ENCODE peak calls at places on chromosomes 2 and 18, in five cellular contexts. N, Q, C, X and Y are unnamed samples.

GRCh38 chr2:58900664-58901063 is 659.5 kb upstream of the FANCL start:
- DNase-seq in Q (peak; percentile 26), C (no peak), X (no peak), N (no peak), Y (no peak)

GRCh38 chr2:168120310-168120709 is 127.1 kb downstream of the STK39 start:
- DNase-seq in N (no peak), Q (no peak), C (no peak), X (no peak), Y (no peak)

GRCh38 chr18:31512203-31512764 is 14.3 kb downstream of the DSG2 start:
- DNase-seq in X (no peak), Q (peak; percentile 87), C (peak; percentile 98), N (no peak), Y (peak; percentile 87)

GRCh38 chr2:128685841-128686497 is 367.3 kb upstream of the HS6ST1 start:
- DNase-seq in Q (no peak), X (no peak), N (peak; percentile 36), C (no peak), Y (no peak)

GRCh38 chr2:88590998-88591613 is 36.2 kb downstream of the EIF2AK3 start:
- DNase-seq in Q (peak; percentile 85), C (peak; percentile 69), X (peak; percentile 55), N (no peak), Y (peak; percentile 73)

GRCh38 chr18:26293982-26294381 is 67.7 kb downstream of the TAF4B start:
- DNase-seq in C (no peak), N (no peak), Q (no peak), X (no peak), Y (no peak)

GRCh38 chr2:188158337-188159100 is 133.2 kb upstream of the GULP1 start:
- DNase-seq in Q (peak; percentile 16), X (no peak), C (peak; percentile 48), N (no peak), Y (peak; percentile 2)

GRCh38 chr18:70291295-70291574 is 2.4 kb downstream of the SOCS6 start:
- DNase-seq in N (no peak), Q (no peak), X (no peak), C (no peak), Y (no peak)

GRCh38 chr18:59908790-59909189 is 9.0 kb downstream of the PMAIP1 start:
- DNase-seq in C (peak; percentile 70), N (no peak), Q (peak; percentile 78), X (no peak), Y (no peak)

DNA sequence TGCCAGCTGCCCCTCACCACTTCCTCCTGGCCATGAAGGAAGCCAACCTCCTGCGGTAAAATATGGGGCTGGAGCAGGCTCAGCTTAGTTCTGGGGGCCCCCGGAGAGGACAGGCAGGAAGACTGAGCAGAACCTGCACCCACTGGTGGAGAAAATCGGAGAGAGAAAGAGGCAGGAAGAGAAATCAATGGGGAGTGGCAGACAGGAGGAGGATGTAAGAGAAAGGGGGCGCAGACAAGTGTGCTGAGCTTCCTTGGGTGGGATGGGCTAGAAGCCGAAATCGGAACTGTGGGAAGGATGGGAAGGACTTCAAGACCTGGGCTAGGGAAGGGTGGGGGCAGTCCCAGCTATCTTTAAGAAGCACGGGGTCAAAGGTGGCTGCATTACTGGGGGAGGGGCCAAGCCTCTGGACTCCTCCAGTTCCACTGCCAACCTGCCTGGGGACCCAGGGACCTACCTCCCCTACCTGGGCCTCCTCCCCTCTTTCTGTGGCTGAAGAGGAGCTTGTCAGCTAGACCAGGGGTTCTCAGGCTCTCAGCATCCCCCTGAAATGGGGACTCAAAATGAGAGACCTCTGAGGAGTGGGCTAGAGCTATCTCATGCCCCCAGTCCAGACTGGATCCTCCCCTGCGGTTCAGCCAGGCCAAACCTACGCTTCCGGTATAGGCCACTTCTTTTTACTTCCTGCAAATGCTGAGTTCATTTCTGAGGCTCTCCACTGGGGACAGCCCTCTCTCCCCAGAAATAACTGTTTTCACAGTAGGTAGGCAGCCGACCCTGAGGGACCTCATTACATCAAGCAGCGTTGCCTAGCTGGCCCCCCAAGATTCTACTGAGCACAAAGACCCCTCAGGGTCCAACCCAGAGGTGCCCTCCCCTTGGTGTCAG is 33.6 kb upstream of the B3GNT7 start:
- DNase-seq in Q (no peak), C (no peak), X (no peak), N (no peak), Y (no peak)
- TF ChIP-seq CTCF in Q (no peak), C (no peak), X (no peak), N (no peak), Y (no peak)

GRCh38 chr2:230217424-230217823 is 2.4 kb downstream of the SP110 start:
- DNase-seq in Q (no peak), C (no peak), X (no peak), N (no peak), Y (no peak)
- TF ChIP-seq CTCF in Q (no peak), C (no peak), X (no peak), N (no peak), Y (no peak)

GRCh38 chr18:36709315-36709714 is 119.5 kb downstream of the TPGS2 start:
- DNase-seq in X (no peak), N (no peak), Q (no peak), C (no peak), Y (no peak)
- TF ChIP-seq CTCF in X (no peak), N (no peak), Q (no peak), C (no peak), Y (no peak)

DNA sequence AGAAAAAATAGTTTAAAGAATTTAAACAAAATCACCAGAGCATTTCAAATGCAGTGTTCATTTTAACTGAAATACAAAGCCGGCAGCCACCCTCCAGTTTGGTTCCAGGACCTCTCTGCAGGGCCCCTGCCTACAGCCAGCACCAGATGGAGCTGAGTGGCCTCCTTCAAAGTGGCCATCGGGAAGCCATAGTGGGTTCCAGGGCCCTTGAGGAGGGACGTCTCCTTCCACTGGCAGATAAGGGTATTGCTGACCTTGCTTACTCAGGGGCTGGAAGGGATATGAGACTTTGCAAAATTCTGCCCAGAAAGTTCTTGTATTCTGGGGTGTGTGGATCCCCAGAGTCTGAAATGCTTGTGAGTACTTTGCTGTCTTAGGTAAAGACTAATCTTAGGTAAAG is 205.2 kb upstream of the APCDD1 start:
- DNase-seq in C (no peak), Q (no peak), N (no peak), X (no peak), Y (no peak)
- TF ChIP-seq CTCF in C (no peak), Q (no peak), N (no peak), X (no peak), Y (no peak)

GRCh38 chr2:224286923-224287322 is 115.0 kb downstream of the FAM124B start:
- DNase-seq in C (no peak), N (no peak), X (no peak), Q (no peak), Y (no peak)
- TF ChIP-seq CTCF in C (no peak), N (no peak), X (no peak), Q (no peak), Y (no peak)

GRCh38 chr2:22209545-22209944 is 1085.8 kb downstream of the TDRD15 start:
- DNase-seq in C (no peak), Q (no peak), N (no peak), X (no peak), Y (no peak)

GRCh38 chr2:22213237-22213636 is 1089.5 kb downstream of the TDRD15 start:
- DNase-seq in C (no peak), X (no peak), Q (no peak), N (no peak), Y (no peak)

GRCh38 chr2:22221006-22221405 is 1097.2 kb downstream of the TDRD15 start:
- DNase-seq in C (no peak), Q (no peak), N (no peak), X (no peak), Y (no peak)

GRCh38 chr2:22215517-22215916 is 1091.7 kb downstream of the TDRD15 start:
- DNase-seq in N (no peak), Q (no peak), C (no peak), X (no peak), Y (peak; percentile 0)
- TF ChIP-seq CTCF in N (no peak), Q (no peak), C (no peak), X (no peak), Y (no peak)

GRCh38 chr2:27441958-27442281 is 261 bp upstream of the KRTCAP3 start:
- DNase-seq in Q (no peak), C (no peak), X (no peak), N (no peak), Y (no peak)
- TF ChIP-seq CTCF in Q (peak; percentile 24), C (peak; percentile 31), X (no peak), N (no peak), Y (no peak)

DNA sequence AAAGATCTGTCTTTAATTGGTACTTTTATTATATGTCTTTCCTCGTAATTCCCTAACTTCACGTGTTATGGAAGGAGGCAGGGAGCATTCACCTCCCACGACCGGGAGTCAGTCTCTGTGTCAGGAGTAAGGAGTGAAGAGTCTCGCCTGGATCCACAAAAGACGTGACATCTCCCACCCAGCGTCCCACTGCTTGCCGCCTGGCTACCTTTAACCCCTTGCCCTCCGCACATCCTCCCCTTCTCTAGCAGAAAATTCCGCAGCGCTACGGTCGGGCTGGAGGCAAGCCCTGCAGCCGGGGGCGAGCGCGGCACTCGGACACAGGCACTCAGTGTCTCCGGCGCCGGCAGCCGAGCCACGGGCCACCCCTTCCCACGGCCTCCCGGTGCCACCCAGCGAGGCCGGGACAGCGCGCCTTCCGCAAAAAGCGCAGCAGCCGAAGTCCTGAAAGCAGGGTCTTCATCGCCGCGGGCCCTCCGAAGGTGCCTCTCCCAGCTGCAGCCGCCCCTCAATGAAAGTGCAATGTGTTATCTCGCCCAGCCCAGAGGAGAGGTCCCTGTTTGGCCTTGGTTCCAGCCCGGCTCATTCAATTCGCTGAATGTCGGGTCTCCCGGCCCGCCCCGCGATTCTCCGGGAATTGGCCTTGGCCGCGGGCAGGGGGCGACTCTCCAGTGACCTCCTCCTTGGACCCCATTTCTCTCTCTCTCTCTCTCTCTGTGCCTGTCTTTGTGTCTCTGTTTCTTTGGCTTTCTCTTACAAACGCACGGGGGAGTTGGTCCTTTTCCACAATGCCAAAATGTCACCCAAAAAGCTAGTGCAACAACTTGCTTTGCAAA is 1.2 kb downstream of the DLGAP1 start:
- DNase-seq in Q (no peak), C (no peak), X (no peak), N (no peak), Y (no peak)
- TF ChIP-seq CTCF in Q (no peak), C (no peak), X (no peak), N (no peak), Y (no peak)

DNA sequence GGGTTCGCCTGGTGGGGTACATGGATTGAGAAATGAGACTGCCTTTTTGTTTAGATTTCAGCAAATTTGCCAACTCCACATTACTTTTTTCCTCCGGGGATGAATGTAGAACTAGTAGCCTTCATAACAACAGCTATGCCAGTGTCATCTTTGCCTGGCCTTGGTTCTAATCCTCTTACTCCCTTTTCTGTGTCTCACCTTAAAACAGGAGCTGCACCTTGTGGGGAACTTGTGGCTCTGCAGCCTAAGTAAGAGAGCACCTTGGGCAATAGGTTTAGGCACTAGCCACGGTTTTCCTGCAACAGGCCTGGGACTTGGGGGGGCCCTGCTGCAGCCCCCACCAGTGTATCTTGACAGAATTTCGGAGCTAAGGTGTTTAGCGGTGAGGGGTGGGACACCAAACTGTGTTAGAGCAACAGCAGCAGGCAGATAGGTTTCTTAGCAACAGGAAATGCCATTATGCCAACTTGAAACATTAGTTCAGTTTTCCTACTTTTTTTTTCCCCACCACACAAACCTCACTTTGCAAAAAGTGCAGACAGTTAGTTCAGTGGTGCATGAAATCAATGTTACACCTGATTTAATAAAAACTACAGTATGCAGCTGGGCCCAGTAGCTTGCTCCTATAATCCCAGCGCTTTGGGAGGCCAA is 173.7 kb downstream of the PRKCE start:
- DNase-seq in Q (no peak), X (no peak), N (no peak), C (no peak), Y (peak; percentile 18)
- TF ChIP-seq CTCF in Q (no peak), X (no peak), N (no peak), C (peak; percentile 34), Y (no peak)